ENCODE peak calls at places on chromosomes 6 and 20, in nine cellular contexts. One of them, this sample, is unnamed.

GRCh38 chr6:22598386-22598785 is 29.0 kb downstream of the HDGFL1 start:
- DNase-seq in foreskin keratinocyte: no peak
- DNase-seq in EL: no peak
- DNase-seq in NCI-H146: no peak
- DNase-seq in amygdala: no peak
- DNase-seq in NAMALWA: no peak
- DNase-seq in Jurkat, Clone E6-1: no peak
- DNase-seq in RKO: no peak
- DNase-seq in neural crest cell: no peak
- DNase-seq in this sample: no peak

GRCh38 chr6:122790740-122791679 is 2.0 kb downstream of the SMPDL3A start:
- DNase-seq in foreskin keratinocyte: no peak
- DNase-seq in Jurkat, Clone E6-1: no peak
- DNase-seq in neural crest cell: no peak
- DNase-seq in RKO: no peak
- DNase-seq in NAMALWA: no peak
- DNase-seq in amygdala: no peak
- DNase-seq in EL: no peak
- DNase-seq in NCI-H146: peak; percentile 36
- DNase-seq in this sample: no peak

GRCh38 chr6:138943089-138943625 is 44.9 kb downstream of the REPS1 start:
- DNase-seq in RKO: no peak
- DNase-seq in NAMALWA: no peak
- DNase-seq in Jurkat, Clone E6-1: no peak
- DNase-seq in foreskin keratinocyte: no peak
- DNase-seq in neural crest cell: no peak
- DNase-seq in EL: no peak
- DNase-seq in amygdala: no peak
- DNase-seq in NCI-H146: no peak
- DNase-seq in this sample: no peak

GRCh38 chr6:1870267-1870666 is 260.6 kb downstream of the FOXC1 start:
- DNase-seq in EL: no peak
- DNase-seq in NAMALWA: no peak
- DNase-seq in amygdala: no peak
- DNase-seq in foreskin keratinocyte: no peak
- DNase-seq in neural crest cell: no peak
- DNase-seq in Jurkat, Clone E6-1: no peak
- DNase-seq in RKO: no peak
- DNase-seq in NCI-H146: no peak
- DNase-seq in this sample: no peak

GRCh38 chr20:62805365-62805710 is 703 bp downstream of the OGFR start:
- DNase-seq in foreskin keratinocyte: no peak
- DNase-seq in neural crest cell: no peak
- DNase-seq in NCI-H146: peak; percentile 49
- DNase-seq in NAMALWA: peak; percentile 60
- DNase-seq in Jurkat, Clone E6-1: no peak
- DNase-seq in RKO: peak; percentile 41
- DNase-seq in amygdala: no peak
- DNase-seq in EL: no peak
- DNase-seq in this sample: no peak

GRCh38 chr6:163525926-163526325 is 111.4 kb downstream of the QKI start:
- DNase-seq in NCI-H146: no peak
- DNase-seq in RKO: no peak
- DNase-seq in neural crest cell: no peak
- DNase-seq in EL: peak; percentile 59
- DNase-seq in foreskin keratinocyte: peak; percentile 14
- DNase-seq in NAMALWA: no peak
- DNase-seq in amygdala: no peak
- DNase-seq in Jurkat, Clone E6-1: no peak
- DNase-seq in this sample: no peak

GRCh38 chr6:167699141-167700036 is 127.3 kb upstream of the AFDN start:
- DNase-seq in Jurkat, Clone E6-1: peak; percentile 18
- DNase-seq in RKO: no peak
- DNase-seq in neural crest cell: no peak
- DNase-seq in foreskin keratinocyte: no peak
- DNase-seq in amygdala: no peak
- DNase-seq in NCI-H146: no peak
- DNase-seq in NAMALWA: peak; percentile 47
- DNase-seq in EL: no peak
- DNase-seq in this sample: no peak

GRCh38 chr20:6975326-6975725 is 207.8 kb downstream of the BMP2 start:
- DNase-seq in NAMALWA: no peak
- DNase-seq in RKO: no peak
- DNase-seq in NCI-H146: no peak
- DNase-seq in Jurkat, Clone E6-1: no peak
- DNase-seq in neural crest cell: no peak
- DNase-seq in foreskin keratinocyte: no peak
- DNase-seq in EL: no peak
- DNase-seq in amygdala: no peak
- DNase-seq in this sample: no peak

GRCh38 chr6:133467231-133467981 is 226.2 kb downstream of the EYA4 start:
- DNase-seq in Jurkat, Clone E6-1: no peak
- DNase-seq in foreskin keratinocyte: no peak
- DNase-seq in neural crest cell: no peak
- DNase-seq in RKO: no peak
- DNase-seq in amygdala: no peak
- DNase-seq in EL: no peak
- DNase-seq in NCI-H146: no peak
- DNase-seq in NAMALWA: no peak
- DNase-seq in this sample: no peak

GRCh38 chr6:123804771-123805540 is 1.3 kb downstream of the NKAIN2 start:
- DNase-seq in NAMALWA: no peak
- DNase-seq in RKO: no peak
- DNase-seq in amygdala: no peak
- DNase-seq in NCI-H146: peak; percentile 45
- DNase-seq in neural crest cell: no peak
- DNase-seq in EL: no peak
- DNase-seq in foreskin keratinocyte: no peak
- DNase-seq in Jurkat, Clone E6-1: no peak
- DNase-seq in this sample: no peak

GRCh38 chr20:52996726-52997125 is 24.6 kb downstream of the TSHZ2 start:
- DNase-seq in EL: no peak
- DNase-seq in amygdala: no peak
- DNase-seq in Jurkat, Clone E6-1: no peak
- DNase-seq in NCI-H146: peak; percentile 72
- DNase-seq in foreskin keratinocyte: no peak
- DNase-seq in neural crest cell: no peak
- DNase-seq in NAMALWA: no peak
- DNase-seq in RKO: no peak
- DNase-seq in this sample: no peak

GRCh38 chr20:906703-907102 is 9.4 kb downstream of the ANGPT4 start:
- DNase-seq in EL: no peak
- DNase-seq in Jurkat, Clone E6-1: no peak
- DNase-seq in NAMALWA: no peak
- DNase-seq in NCI-H146: no peak
- DNase-seq in amygdala: no peak
- DNase-seq in RKO: no peak
- DNase-seq in neural crest cell: no peak
- DNase-seq in foreskin keratinocyte: no peak
- DNase-seq in this sample: no peak

GRCh38 chr6:147881432-147881831 is 372.9 kb downstream of the SAMD5 start:
- DNase-seq in EL: no peak
- DNase-seq in RKO: no peak
- DNase-seq in Jurkat, Clone E6-1: no peak
- DNase-seq in foreskin keratinocyte: no peak
- DNase-seq in neural crest cell: no peak
- DNase-seq in NAMALWA: no peak
- DNase-seq in NCI-H146: no peak
- DNase-seq in amygdala: no peak
- DNase-seq in this sample: no peak

GRCh38 chr6:135251416-135251815 is 70.3 kb downstream of the MYB start:
- DNase-seq in NAMALWA: no peak
- DNase-seq in amygdala: no peak
- DNase-seq in EL: no peak
- DNase-seq in RKO: no peak
- DNase-seq in Jurkat, Clone E6-1: no peak
- DNase-seq in neural crest cell: no peak
- DNase-seq in NCI-H146: peak; percentile 95
- DNase-seq in foreskin keratinocyte: no peak
- DNase-seq in this sample: no peak

GRCh38 chr6:132227937-132228336 is 173.3 kb downstream of the MOXD1 start:
- DNase-seq in neural crest cell: no peak
- DNase-seq in NAMALWA: no peak
- DNase-seq in RKO: no peak
- DNase-seq in amygdala: no peak
- DNase-seq in NCI-H146: no peak
- DNase-seq in foreskin keratinocyte: no peak
- DNase-seq in Jurkat, Clone E6-1: no peak
- DNase-seq in EL: peak; percentile 39
- DNase-seq in this sample: no peak

GRCh38 chr6:53795702-53796450 is 1.1 kb downstream of the LRRC1 start:
- DNase-seq in RKO: peak; percentile 52
- DNase-seq in NAMALWA: no peak
- DNase-seq in foreskin keratinocyte: no peak
- DNase-seq in neural crest cell: peak; percentile 12
- DNase-seq in EL: peak; percentile 34
- DNase-seq in NCI-H146: peak; percentile 53
- DNase-seq in amygdala: no peak
- DNase-seq in Jurkat, Clone E6-1: no peak
- DNase-seq in this sample: peak; percentile 48

GRCh38 chr6:170291271-170292110 is 613 bp upstream of the DLL1 start:
- DNase-seq in neural crest cell: peak; percentile 53
- DNase-seq in NAMALWA: no peak
- DNase-seq in RKO: peak; percentile 56
- DNase-seq in NCI-H146: peak; percentile 98
- DNase-seq in Jurkat, Clone E6-1: no peak
- DNase-seq in amygdala: peak; percentile 54
- DNase-seq in foreskin keratinocyte: peak; percentile 41
- DNase-seq in EL: peak; percentile 56
- DNase-seq in this sample: peak; percentile 45

GRCh38 chr6:137111296-137112066 is 62.0 kb downstream of the IL22RA2 start:
- DNase-seq in neural crest cell: no peak
- DNase-seq in RKO: no peak
- DNase-seq in amygdala: no peak
- DNase-seq in NCI-H146: no peak
- DNase-seq in EL: no peak
- DNase-seq in foreskin keratinocyte: no peak
- DNase-seq in Jurkat, Clone E6-1: no peak
- DNase-seq in NAMALWA: no peak
- DNase-seq in this sample: no peak

GRCh38 chr20:3693376-3693775 is 11.6 kb upstream of the ADAM33 start:
- DNase-seq in Jurkat, Clone E6-1: no peak
- DNase-seq in foreskin keratinocyte: no peak
- DNase-seq in amygdala: no peak
- DNase-seq in neural crest cell: no peak
- DNase-seq in EL: no peak
- DNase-seq in RKO: no peak
- DNase-seq in NAMALWA: no peak
- DNase-seq in NCI-H146: no peak
- DNase-seq in this sample: no peak

GRCh38 chr6:116447496-116448011 is 13.6 kb upstream of the CALHM6 start:
- DNase-seq in RKO: peak; percentile 22
- DNase-seq in Jurkat, Clone E6-1: no peak
- DNase-seq in amygdala: no peak
- DNase-seq in NCI-H146: no peak
- DNase-seq in foreskin keratinocyte: peak; percentile 69
- DNase-seq in EL: peak; percentile 93
- DNase-seq in neural crest cell: no peak
- DNase-seq in NAMALWA: no peak
- DNase-seq in this sample: no peak